ENCODE peak calls at places on chromosomes 12 and 14, in nine cellular contexts. Y is lung, Q is fibroblast of lung, A is right lobe of liver, J is transverse colon, O is kidney epithelial cell, N is cardiac fibroblast, G is colonic mucosa, B is HL-60. H is an unnamed sample.
A peak's percentile ranks its signal among the peaks of the same experiment; 100 is the strongest.

GRCh38 chr12:112891093-112892024 is 15.4 kb upstream of the OAS1 start:
- DNase-seq in Y (no peak), Q (no peak), A (no peak), J (no peak), O (no peak), N (peak; percentile 43), G (no peak), B (no peak), H (no peak)

GRCh38 chr12:80272516-80272915 is 171.5 kb upstream of the PTPRQ start:
- DNase-seq in Y (no peak), Q (peak; percentile 59), A (no peak), J (no peak), O (no peak), N (no peak), G (no peak), B (no peak), H (no peak)

GRCh38 chr14:50808053-50808452 is 22.9 kb downstream of the NIN start:
- DNase-seq in Y (no peak), Q (no peak), A (no peak), J (no peak), O (no peak), N (no peak), G (no peak), B (no peak), H (no peak)

GRCh38 chr12:31868980-31869379 is 90.2 kb upstream of the RESF1 start:
- DNase-seq in Y (no peak), Q (peak; percentile 46), A (peak; percentile 88), J (no peak), O (no peak), N (peak; percentile 92), G (no peak), B (no peak), H (peak; percentile 41)

GRCh38 chr14:99315197-99315596 is 43.2 kb upstream of the BCL11B start:
- DNase-seq in Y (no peak), Q (no peak), A (no peak), J (no peak), O (no peak), N (no peak), G (no peak), B (no peak), H (no peak)

GRCh38 chr12:119676022-119676421 is 8.1 kb downstream of the PRKAB1 start:
- DNase-seq in Y (no peak), Q (no peak), A (no peak), J (no peak), O (no peak), N (no peak), G (no peak), B (no peak), H (no peak)

GRCh38 chr14:85584481-85584880 is 54.5 kb downstream of the FLRT2 start:
- DNase-seq in Y (no peak), Q (no peak), A (no peak), J (no peak), O (no peak), N (no peak), G (no peak), B (no peak), H (no peak)

GRCh38 chr14:51674294-51675002 is 22.7 kb downstream of the FRMD6 start:
- DNase-seq in Y (no peak), Q (peak; percentile 94), A (no peak), J (no peak), O (no peak), N (peak; percentile 48), G (no peak), B (no peak), H (no peak)

GRCh38 chr12:120647375-120647755 is 6.9 kb downstream of the CABP1 start:
- DNase-seq in Y (no peak), Q (no peak), A (no peak), J (no peak), O (no peak), N (no peak), G (no peak), B (no peak), H (no peak)

GRCh38 chr12:111443586-111443985 is 37.9 kb downstream of the SH2B3 start:
- DNase-seq in Y (no peak), Q (peak; percentile 55), A (peak; percentile 30), J (peak; percentile 23), O (peak; percentile 67), N (no peak), G (no peak), B (peak; percentile 36), H (no peak)

GRCh38 chr12:64169999-64170398 is 52.1 kb downstream of the KICS2 start:
- DNase-seq in Y (no peak), Q (peak; percentile 41), A (no peak), J (no peak), O (no peak), N (no peak), G (no peak), B (no peak), H (no peak)

GRCh38 chr14:70425349-70425748 is 8.5 kb upstream of the SYNJ2BP start:
- DNase-seq in Y (no peak), Q (no peak), A (no peak), J (no peak), O (no peak), N (no peak), G (no peak), B (no peak), H (no peak)

GRCh38 chr14:76576047-76576741 is 185.1 kb upstream of the VASH1 start:
- DNase-seq in Y (no peak), Q (peak; percentile 2), A (no peak), J (no peak), O (no peak), N (peak; percentile 29), G (no peak), B (no peak), H (no peak)

GRCh38 chr12:15131462-15131861 is 89.8 kb downstream of the RERG start:
- DNase-seq in Y (no peak), Q (peak; percentile 54), A (no peak), J (no peak), O (peak; percentile 12), N (no peak), G (no peak), B (no peak), H (peak; percentile 64)

GRCh38 chr14:93430319-93430801 is 379 bp upstream of the UNC79 start:
- DNase-seq in Y (no peak), Q (peak; percentile 30), A (no peak), J (no peak), O (no peak), N (peak; percentile 16), G (no peak), B (no peak), H (no peak)

GRCh38 chr14:66010695-66011094 is 475.5 kb upstream of the CCDC196 start:
- DNase-seq in Y (no peak), Q (no peak), A (no peak), J (no peak), O (no peak), N (no peak), G (no peak), B (no peak), H (no peak)

GRCh38 chr12:112836736-112837628 is 45.4 kb downstream of the RPH3A start:
- DNase-seq in Y (no peak), Q (no peak), A (no peak), J (no peak), O (no peak), N (no peak), G (no peak), B (no peak), H (no peak)

GRCh38 chr12:25054783-25055144 is 105.9 kb upstream of the BCAT1 start:
- DNase-seq in Y (no peak), Q (peak; percentile 33), A (no peak), J (no peak), O (no peak), N (no peak), G (no peak), B (no peak), H (no peak)
- H3K4me3 ChIP-seq in Y (no peak overlapping the region), Q (no peak overlapping the region), A (no peak overlapping the region), J (peak overlapping the region; percentile 16), O (no peak overlapping the region), N (no peak overlapping the region), G (no peak overlapping the region), B (peak overlapping the region; percentile 64), H (no peak overlapping the region)

GRCh38 chr14:104157303-104157928 is 19.0 kb downstream of the KIF26A start:
- DNase-seq in Y (no peak), Q (no peak), A (no peak), J (no peak), O (no peak), N (no peak), G (no peak), B (no peak), H (no peak)
- TF ChIP-seq CTCF in Y (no peak), Q (no peak), A (no peak), J (no peak), O (no peak), N (no peak), G (no peak), B (no peak), H (peak; percentile 7)

GRCh38 chr12:47816646-47817271 is 2.9 kb downstream of the HDAC7 start:
- DNase-seq in Y (no peak), Q (no peak), A (no peak), J (no peak), O (no peak), N (peak; percentile 57), G (no peak), B (no peak), H (no peak)
- H3K4me3 ChIP-seq in Y (peak overlapping the region; percentile 2), Q (peak overlapping the region; percentile 19), A (no peak overlapping the region), J (peak overlapping the region; percentile 13), O (peak overlapping the region; percentile 10), N (peak overlapping the region; percentile 89), G (peak overlapping the region; percentile 57), B (no peak overlapping the region), H (peak overlapping the region; percentile 91)

GRCh38 chr14:75283162-75283883 is 4.7 kb downstream of the FOS start:
- DNase-seq in Y (no peak), Q (peak; percentile 56), A (no peak), J (peak; percentile 83), O (no peak), N (peak; percentile 91), G (peak; percentile 74), B (peak; percentile 62), H (no peak)
- TF ChIP-seq CTCF in Y (no peak), Q (no peak), A (no peak), J (peak; percentile 25), O (peak; percentile 27), N (peak; percentile 29), G (peak; percentile 39), B (no peak), H (no peak)

GRCh38 chr12:99392091-99392850 is 255.3 kb upstream of the GARIN6 start:
- DNase-seq in Y (no peak), Q (no peak), A (no peak), J (no peak), O (no peak), N (no peak), G (no peak), B (no peak), H (no peak)

GRCh38 chr12:99393763-99394162 is 253.8 kb upstream of the GARIN6 start:
- DNase-seq in Y (no peak), Q (no peak), A (no peak), J (no peak), O (no peak), N (no peak), G (no peak), B (no peak), H (no peak)

GRCh38 chr12:99387661-99388060 is 259.9 kb upstream of the GARIN6 start:
- DNase-seq in Y (no peak), Q (peak; percentile 43), A (no peak), J (no peak), O (no peak), N (no peak), G (no peak), B (no peak), H (no peak)

GRCh38 chr12:99389751-99390150 is 257.8 kb upstream of the GARIN6 start:
- DNase-seq in Y (no peak), Q (no peak), A (no peak), J (no peak), O (no peak), N (no peak), G (no peak), B (no peak), H (no peak)

GRCh38 chr12:99390707-99391106 is 256.8 kb upstream of the GARIN6 start:
- DNase-seq in Y (no peak), Q (no peak), A (peak; percentile 52), J (no peak), O (no peak), N (no peak), G (no peak), B (peak; percentile 3), H (no peak)
- H3K4me3 ChIP-seq in Y (no peak overlapping the region), Q (no peak overlapping the region), A (no peak overlapping the region), J (no peak overlapping the region), O (no peak overlapping the region), N (no peak overlapping the region), G (no peak overlapping the region), B (no peak overlapping the region), H (no peak overlapping the region)

H was measured in HFF-Myc.